ENCODE peak calls at places on chromosomes 3 and 15, in five cellular contexts. B is COR-L47; J is left cardiac atrium; Q is cortex of kidney; R is activated CD4-positive, alpha-beta T cell treated with anti-CD3 and anti-CD28 coated beads for 1 hour. Y is an unnamed sample.

GRCh38 chr15:35089556-35089955 is 4.5 kb upstream of the NANOGP8 start:
- DNase-seq in B (no peak), J (no peak), Q (no peak), R (no peak), Y (no peak)

GRCh38 chr15:88274534-88275460 is 18.3 kb upstream of the NTRK3 start:
- DNase-seq in B (peak), J (peak), Q (no peak), R (peak), Y (peak)

GRCh38 chr3:150497956-150498355 is 48.3 kb downstream of the SERP1 start:
- DNase-seq in B (no peak), J (no peak), Q (no peak), R (no peak), Y (no peak)

GRCh38 chr3:71723452-71724170 is 1.6 kb downstream of the EIF4E3 start:
- DNase-seq in B (no peak), J (no peak), Q (no peak), R (peak), Y (no peak)

GRCh38 chr15:82862886-82863285 is 53.5 kb downstream of the WHAMM start:
- DNase-seq in B (no peak), J (no peak), Q (no peak), R (no peak), Y (no peak)

GRCh38 chr15:67406257-67406861 is 114.6 kb upstream of the C15orf61 start:
- DNase-seq in B (no peak), J (no peak), Q (no peak), R (no peak), Y (no peak)

GRCh38 chr3:34102290-34102689 is 303.9 kb downstream of the PDCD6IP start:
- DNase-seq in B (no peak), J (no peak), Q (no peak), R (no peak), Y (no peak)

GRCh38 chr15:72491768-72492167 is 17.6 kb downstream of the ARIH1 start:
- DNase-seq in B (no peak), J (no peak), Q (no peak), R (no peak), Y (no peak)

GRCh38 chr3:124811441-124811840 is 75.7 kb downstream of the ITGB5 start:
- DNase-seq in B (no peak), J (no peak), Q (no peak), R (no peak), Y (no peak)

GRCh38 chr15:89912145-89912673 is 543 bp downstream of the ARPIN start:
- DNase-seq in B (no peak), J (peak), Q (no peak), R (no peak), Y (peak)

GRCh38 chr3:157335677-157336076 is 101.0 kb upstream of the PTX3 start:
- DNase-seq in B (peak), J (no peak), Q (no peak), R (no peak), Y (no peak)

GRCh38 chr15:74315626-74316025 is 51.8 kb downstream of the CYP11A1 start:
- DNase-seq in B (no peak), J (no peak), Q (no peak), R (no peak), Y (no peak)

GRCh38 chr15:75542386-75542797 is 36.7 kb downstream of the PTPN9 start:
- DNase-seq in B (no peak), J (no peak), Q (no peak), R (no peak), Y (no peak)

GRCh38 chr3:149967067-149967685 is 3.5 kb downstream of the PFN2 start:
- DNase-seq in B (peak), J (no peak), Q (no peak), R (no peak), Y (peak)

GRCh38 chr3:141561426-141562034 is 74.7 kb downstream of the RASA2 start:
- DNase-seq in B (peak), J (no peak), Q (no peak), R (no peak), Y (no peak)

GRCh38 chr3:162777118-162777517 is 1280.5 kb downstream of the OTOL1 start:
- DNase-seq in B (peak), J (no peak), Q (no peak), R (no peak), Y (no peak)

GRCh38 chr3:98778383-98778782 is 15.2 kb downstream of the ST3GAL6 start:
- DNase-seq in B (no peak), J (no peak), Q (no peak), R (no peak), Y (no peak)

GRCh38 chr15:50321680-50322079 is 33.3 kb downstream of the GABPB1 start:
- DNase-seq in B (no peak), J (no peak), Q (no peak), R (no peak), Y (no peak)

GRCh38 chr15:89356634-89357298 is 22.1 kb upstream of the POLG start:
- DNase-seq in B (peak), J (no peak), Q (no peak), R (no peak), Y (peak)

GRCh38 chr3:62622553-62623174 is 249.3 kb upstream of the FEZF2 start:
- DNase-seq in B (peak), J (no peak), Q (no peak), R (no peak), Y (peak)

GRCh38 chr3:58176827-58177489 is 33.8 kb downstream of the DNASE1L3 start:
- DNase-seq in B (no peak), J (no peak), Q (no peak), R (no peak), Y (no peak)

GRCh38 chr3:40258555-40258954 is 51.0 kb upstream of the EIF1B start:
- DNase-seq in B (no peak), J (no peak), Q (no peak), R (no peak), Y (no peak)

GRCh38 chr15:40097968-40098476 is 10.7 kb downstream of the BMF start:
- DNase-seq in B (no peak), J (peak), Q (no peak), R (no peak), Y (no peak)